ENCODE peak calls at places on chromosomes 1 and 21, in four cellular contexts. D is neuronal stem cell, Q is mesenchymal stem cell, S is trophoblast cell. V is an unnamed sample.

GRCh38 chr1:225651376-225651871 is 1.5 kb downstream of the ENAH start:
- DNase-seq in D (no peak), Q (peak; percentile 76), S (no peak), V (no peak)

GRCh38 chr1:243798726-243799125 is 51.3 kb downstream of the AKT3 start:
- DNase-seq in D (no peak), Q (peak; percentile 78), S (peak; percentile 68), V (no peak)

GRCh38 chr1:45354838-45355237 is 14.6 kb upstream of the MUTYH start:
- DNase-seq in D (no peak), Q (no peak), S (no peak), V (no peak)

GRCh38 chr1:42730988-42731387 is 9.0 kb downstream of the CLDN19 start:
- DNase-seq in D (no peak), Q (no peak), S (peak; percentile 64), V (no peak)

GRCh38 chr1:247924868-247925267 is at the start of gene OR2AJ1:
- DNase-seq in D (no peak), Q (no peak), S (no peak), V (no peak)

GRCh38 chr1:208126108-208126507 is 118.1 kb downstream of the PLXNA2 start:
- DNase-seq in D (no peak), Q (no peak), S (no peak), V (no peak)

GRCh38 chr1:203408485-203409229 is 57.7 kb upstream of the FMOD start:
- DNase-seq in D (no peak), Q (peak; percentile 48), S (peak; percentile 22), V (no peak)

GRCh38 chr21:14541840-14542495 is 4.1 kb downstream of the SAMSN1 start:
- DNase-seq in D (no peak), Q (no peak), S (no peak), V (no peak)

GRCh38 chr1:81664341-81664740 is 136.4 kb upstream of the ADGRL2 start:
- DNase-seq in D (no peak), Q (no peak), S (no peak), V (no peak)

GRCh38 chr1:1347663-1348419 is 1.4 kb downstream of the DVL1 start:
- DNase-seq in D (no peak), Q (peak; percentile 48), S (peak; percentile 74), V (peak; percentile 70)

GRCh38 chr1:169120066-169120465 is 13.6 kb downstream of the ATP1B1 start:
- DNase-seq in D (no peak), Q (peak; percentile 96), S (no peak), V (no peak)

GRCh38 chr1:49051647-49052046 is 275.0 kb upstream of the BEND5 start:
- DNase-seq in D (no peak), Q (no peak), S (no peak), V (no peak)

GRCh38 chr1:18926315-18927081 is 24.1 kb upstream of the ALDH4A1 start:
- DNase-seq in D (no peak), Q (peak; percentile 97), S (peak; percentile 77), V (no peak)

GRCh38 chr21:34558960-34559631 is 47.1 kb upstream of the KCNE1 start:
- DNase-seq in D (no peak), Q (no peak), S (peak; percentile 29), V (no peak)

GRCh38 chr1:153977250-153978240 is at the start of gene JTB:
- DNase-seq in D (peak; percentile 82), Q (peak; percentile 86), S (peak; percentile 77), V (peak; percentile 82)

GRCh38 chr1:178932552-178932906 is 61.7 kb upstream of the ANGPTL1 start:
- DNase-seq in D (no peak), Q (no peak), S (no peak), V (no peak)

GRCh38 chr1:94050675-94051074 is 70.3 kb downstream of the ABCA4 start:
- DNase-seq in D (no peak), Q (no peak), S (no peak), V (no peak)

GRCh38 chr1:94047914-94048313 is 73.0 kb downstream of the ABCA4 start:
- DNase-seq in D (no peak), Q (no peak), S (no peak), V (no peak)

GRCh38 chr1:94049791-94050190 is 71.2 kb downstream of the ABCA4 start:
- DNase-seq in D (no peak), Q (no peak), S (no peak), V (no peak)

GRCh38 chr1:94050263-94050662 is 70.7 kb downstream of the ABCA4 start:
- DNase-seq in D (no peak), Q (no peak), S (no peak), V (no peak)

DNA sequence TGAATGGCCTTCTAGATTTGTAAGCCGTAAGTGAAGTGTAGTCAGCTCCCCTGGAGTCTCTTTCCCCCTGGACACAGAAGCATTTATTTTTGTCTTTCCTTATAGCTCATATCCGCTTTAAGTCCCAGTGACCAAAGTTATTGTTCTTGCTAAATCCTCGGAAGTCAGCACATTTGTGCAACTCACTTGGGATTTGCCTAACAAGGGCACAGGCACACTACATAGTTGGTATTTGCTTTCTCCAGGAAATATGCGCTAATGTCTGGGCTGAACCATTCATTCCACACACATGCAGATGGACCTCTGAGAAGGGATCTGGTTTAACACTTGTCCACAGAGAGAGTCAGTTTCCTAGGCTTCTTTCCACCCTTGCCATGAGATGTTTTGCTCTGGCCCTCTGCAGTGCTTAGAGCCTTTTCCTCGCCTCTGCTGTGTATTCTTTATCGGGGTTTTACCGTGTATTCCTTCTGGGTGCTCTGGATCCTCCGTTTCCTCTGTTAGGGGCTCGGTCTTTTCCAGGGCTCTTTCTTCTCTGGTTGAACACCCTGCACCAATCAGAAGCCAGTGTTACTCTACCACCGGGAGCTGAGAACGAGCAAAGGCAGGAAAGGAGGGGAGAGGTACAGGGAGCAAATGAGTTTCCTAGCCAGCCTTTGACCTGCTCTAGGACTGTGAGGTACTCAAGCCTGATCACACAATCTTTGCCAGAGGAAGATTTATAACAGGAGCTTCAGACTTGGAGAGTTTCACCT is 72.4 kb downstream of the ABCA4 start:
- DNase-seq in D (no peak), Q (peak; percentile 74), S (no peak), V (peak; percentile 62)
- H3K14ac ChIP-seq in D (no peak overlapping the region), Q (no peak overlapping the region), S (peak overlapping the region; percentile 91), V (no peak overlapping the region)

DNA sequence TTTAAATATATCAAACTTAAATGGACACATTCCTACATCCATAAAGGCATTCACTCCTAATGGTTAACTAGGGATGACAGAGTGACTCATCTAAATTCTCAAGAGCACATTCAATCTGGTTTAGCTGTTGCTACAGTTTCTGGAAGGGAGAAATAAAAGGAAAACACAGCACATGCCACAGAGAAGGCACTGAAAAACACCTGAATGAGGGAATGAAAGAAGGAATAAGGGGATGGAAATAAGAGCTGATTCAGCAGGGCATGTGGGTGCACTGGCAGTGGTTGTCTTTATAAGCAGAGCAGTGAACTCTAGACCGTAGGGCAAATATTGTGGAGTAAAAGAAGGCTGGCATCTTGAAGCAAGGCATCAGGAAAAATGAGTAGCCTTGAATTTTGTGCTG is 79.3 kb downstream of the LHX4 start:
- DNase-seq in D (no peak), Q (peak; percentile 55), S (no peak), V (no peak)
- H3K14ac ChIP-seq in D (no peak overlapping the region), Q (no peak overlapping the region), S (no peak overlapping the region), V (no peak overlapping the region)

GRCh38 chr1:150546294-150546937 is 2.8 kb upstream of the ADAMTSL4 start:
- DNase-seq in D (no peak), Q (no peak), S (no peak), V (no peak)

GRCh38 chr1:150548324-150548631 is 930 bp upstream of the ADAMTSL4 start:
- DNase-seq in D (no peak), Q (no peak), S (no peak), V (no peak)

GRCh38 chr1:150545486-150546032 is 3.6 kb upstream of the ADAMTSL4 start:
- DNase-seq in D (no peak), Q (peak; percentile 31), S (no peak), V (no peak)

GRCh38 chr1:150544204-150544603 is 5.0 kb upstream of the ADAMTSL4 start:
- DNase-seq in D (no peak), Q (peak; percentile 35), S (no peak), V (no peak)

DNA sequence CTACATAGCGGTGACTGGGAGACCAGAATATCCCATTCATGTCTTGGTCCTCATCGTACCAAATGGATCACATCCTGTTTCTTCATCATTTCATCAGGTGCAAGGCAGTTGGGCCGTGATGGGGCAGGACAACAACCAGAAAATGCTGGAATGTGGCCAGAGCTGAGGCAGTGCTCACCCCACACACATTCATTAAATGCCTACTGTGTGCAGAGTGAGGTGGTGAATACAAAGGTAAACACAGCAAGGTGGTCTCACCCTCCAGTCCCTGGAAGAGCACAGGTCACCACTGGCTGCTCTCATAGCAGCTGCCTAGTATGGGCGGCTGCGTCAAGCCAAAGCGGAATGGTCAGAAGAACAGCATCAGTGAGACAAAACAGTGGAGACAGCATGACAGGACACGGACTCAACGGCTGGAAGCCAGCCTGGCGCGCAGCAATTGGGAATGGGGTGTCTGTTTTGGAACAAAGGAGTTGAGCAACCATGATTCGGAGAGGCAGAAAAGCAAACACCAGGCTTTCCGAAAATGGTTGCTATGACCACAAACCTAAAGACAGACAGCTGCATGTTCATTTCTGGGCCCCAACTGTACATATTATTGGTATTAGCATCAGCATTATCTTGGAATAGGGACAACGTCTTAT is 5.6 kb upstream of the ADAMTSL4 start:
- DNase-seq in D (no peak), Q (peak; percentile 28), S (no peak), V (no peak)
- H3K14ac ChIP-seq in D (no peak overlapping the region), Q (no peak overlapping the region), S (no peak overlapping the region), V (no peak overlapping the region)

GRCh38 chr21:28427356-28428022 is 565.2 kb downstream of the LTN1 start:
- DNase-seq in D (no peak), Q (no peak), S (no peak), V (no peak)

GRCh38 chr21:28431022-28431421 is 561.7 kb downstream of the LTN1 start:
- DNase-seq in D (no peak), Q (no peak), S (peak; percentile 17), V (no peak)

GRCh38 chr21:28429161-28429560 is 563.5 kb downstream of the LTN1 start:
- DNase-seq in D (no peak), Q (no peak), S (no peak), V (no peak)

GRCh38 chr21:28423521-28423920 is 569.2 kb downstream of the LTN1 start:
- DNase-seq in D (no peak), Q (no peak), S (no peak), V (no peak)

GRCh38 chr21:28426545-28426944 is 566.1 kb downstream of the LTN1 start:
- DNase-seq in D (no peak), Q (no peak), S (no peak), V (no peak)
- H3K14ac ChIP-seq in D (no peak overlapping the region), Q (no peak overlapping the region), S (no peak overlapping the region), V (no peak overlapping the region)